ENCODE peak calls at places on chromosome 19, in four cellular contexts. W, C, O and X are unnamed samples.
A peak's percentile ranks its signal among the peaks of the same experiment; 100 is the strongest.

GRCh38 chr19:3372413-3372812 is 6.0 kb downstream of the NFIC start:
- DNase-seq in W (no peak), C (no peak), O (no peak), X (no peak)

GRCh38 chr19:615619-616018 is 17.7 kb downstream of the POLRMT start:
- DNase-seq in W (no peak), C (no peak), O (peak; percentile 55), X (no peak)

GRCh38 chr19:5130371-5131030 is 161.6 kb downstream of the KDM4B start:
- DNase-seq in W (no peak), C (no peak), O (no peak), X (no peak)

GRCh38 chr19:40192758-40193586 is 1.7 kb downstream of the MAP3K10 start:
- DNase-seq in W (no peak), C (no peak), O (no peak), X (no peak)

GRCh38 chr19:38013913-38014575 is 107.0 kb downstream of the SIPA1L3 start:
- DNase-seq in W (no peak), C (no peak), O (no peak), X (no peak)

GRCh38 chr19:33063356-33064116 is 1.2 kb downstream of the RHPN2 start:
- DNase-seq in W (peak; percentile 57), C (no peak), O (peak; percentile 33), X (peak; percentile 20)

GRCh38 chr19:47156861-47157454 is 26.3 kb downstream of the SAE1 start:
- DNase-seq in W (no peak), C (no peak), O (peak; percentile 47), X (no peak)

GRCh38 chr19:47309038-47309437 is 623 bp upstream of the C5AR1 start:
- DNase-seq in W (no peak), C (no peak), O (peak; percentile 21), X (peak; percentile 49)

GRCh38 chr19:28330831-28331230 is 882.1 kb downstream of the UQCRFS1 start:
- DNase-seq in W (no peak), C (no peak), O (no peak), X (no peak)

GRCh38 chr19:43596842-43597461 is 557 bp downstream of the ZNF576 start:
- DNase-seq in W (no peak), C (no peak), O (peak; percentile 25), X (no peak)

GRCh38 chr19:6318772-6319171 is 14.6 kb downstream of the ACER1 start:
- DNase-seq in W (no peak), C (no peak), O (peak; percentile 15), X (peak; percentile 4)

GRCh38 chr19:14181906-14182305 is 24.1 kb downstream of the ADGRL1 start:
- DNase-seq in W (peak; percentile 14), C (no peak), O (no peak), X (no peak)

GRCh38 chr19:45175663-45176345 is 2.2 kb downstream of the TRAPPC6A start:
- DNase-seq in W (no peak), C (no peak), O (peak; percentile 47), X (peak; percentile 61)

GRCh38 chr19:44909775-44910174 is 4.2 kb downstream of the APOE start:
- DNase-seq in W (no peak), C (no peak), O (no peak), X (no peak)

GRCh38 chr19:35395762-35396199 is 24.9 kb downstream of the GPR42 start:
- DNase-seq in W (peak; percentile 32), C (no peak), O (no peak), X (no peak)

GRCh38 chr19:47221080-47221841 is 9.7 kb downstream of the BBC3 start:
- DNase-seq in W (peak; percentile 22), C (no peak), O (no peak), X (no peak)

GRCh38 chr19:19033426-19034203 is at the start of the genes ARMC6 and SUGP2:
- DNase-seq in W (peak; percentile 99), C (peak; percentile 86), O (peak; percentile 95), X (peak; percentile 85)
- TF ChIP-seq CTCF in W (no peak), C (no peak), O (no peak), X (no peak)

GRCh38 chr19:56369886-56370676 is 23.3 kb downstream of the ZNF582 start:
- DNase-seq in W (no peak), C (no peak), O (no peak), X (no peak)

GRCh38 chr19:56372281-56372680 is 21.1 kb downstream of the ZNF582 start:
- DNase-seq in W (no peak), C (no peak), O (no peak), X (no peak)

DNA sequence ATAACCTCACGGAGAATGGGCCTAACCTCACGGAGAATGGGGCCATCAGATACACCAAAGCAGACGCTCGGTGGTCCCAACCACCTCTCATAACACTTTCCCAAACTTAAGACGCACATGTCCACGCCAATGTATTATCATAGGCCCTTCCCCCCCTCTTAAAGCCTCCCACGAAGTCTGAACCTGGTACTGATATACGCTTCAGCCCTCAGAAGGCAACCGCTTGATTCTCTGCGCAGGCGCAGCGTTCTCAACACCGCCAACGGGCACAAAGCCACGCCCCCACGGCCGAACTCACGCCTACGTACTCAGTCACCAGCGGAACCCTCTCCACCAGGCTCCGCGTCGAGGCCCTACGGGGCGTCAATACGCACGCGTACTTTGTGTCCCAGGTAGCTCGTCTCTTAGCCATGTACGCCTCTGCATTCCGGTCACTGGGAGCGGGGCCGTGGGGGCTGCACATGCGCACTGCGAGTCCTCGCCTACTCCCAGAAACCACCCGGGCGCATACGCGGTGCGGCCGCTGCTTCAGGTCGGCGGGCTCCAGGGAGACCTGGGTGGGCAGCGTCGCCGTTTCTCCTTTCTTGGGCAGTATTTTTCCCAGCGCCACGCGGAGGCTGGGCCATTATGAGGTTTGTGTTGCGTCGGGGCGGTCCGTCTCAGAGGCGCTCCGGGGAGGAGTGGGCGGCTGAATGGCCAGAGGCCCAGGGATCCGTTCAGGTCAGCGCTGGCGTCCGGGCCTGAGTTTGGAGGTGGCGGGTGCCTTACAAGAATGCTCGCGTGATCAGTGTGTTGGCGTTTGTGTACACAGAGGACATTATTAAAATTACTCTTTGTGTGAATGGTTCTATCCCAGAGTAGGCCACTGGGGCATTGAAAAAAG is 25.3 kb downstream of the ZNF582 start:
- DNase-seq in W (peak; percentile 92), C (peak; percentile 29), O (peak; percentile 97), X (no peak)
- TF ChIP-seq CTCF in W (no peak), C (no peak), O (no peak), X (no peak)

DNA sequence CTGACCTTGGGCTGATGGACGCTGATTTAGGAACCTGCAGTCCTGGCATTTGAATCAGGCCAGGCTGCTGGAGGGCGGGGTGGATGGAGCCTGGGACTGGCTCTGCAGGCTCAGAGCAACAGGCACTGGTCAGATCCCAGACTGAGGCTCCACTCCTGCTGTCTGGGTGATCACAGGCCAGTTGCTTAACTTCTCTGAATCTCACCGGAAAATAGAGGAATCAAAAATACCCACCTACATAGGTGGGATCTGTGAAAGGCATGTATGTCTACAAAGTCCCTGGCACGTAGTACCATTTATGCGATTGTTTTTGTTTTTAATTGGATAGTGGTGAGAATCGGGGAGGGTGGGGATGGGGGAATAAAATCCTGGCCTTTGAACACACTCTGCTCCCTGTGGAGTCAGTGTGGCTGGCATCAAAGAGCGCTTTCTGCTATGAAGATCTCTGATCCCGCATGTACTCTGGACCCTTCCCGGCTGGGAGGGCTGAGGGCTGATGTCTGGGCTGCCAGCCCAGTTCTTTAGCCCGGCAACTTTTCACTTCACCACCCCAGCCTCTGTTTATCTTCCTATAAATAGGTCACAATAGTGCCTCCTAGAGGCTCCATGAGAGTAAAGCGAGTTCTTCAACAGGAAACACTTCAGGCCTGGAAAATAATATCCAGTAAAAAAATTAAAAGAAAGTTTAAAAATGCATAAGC is 292.3 kb downstream of the ZNF536 start:
- DNase-seq in W (peak; percentile 51), C (no peak), O (peak; percentile 36), X (no peak)
- TF ChIP-seq CTCF in W (peak; percentile 50), C (no peak), O (peak; percentile 28), X (peak; percentile 11)

GRCh38 chr19:55552206-55552605 is 6.9 kb upstream of the SBK3 start:
- DNase-seq in W (no peak), C (no peak), O (no peak), X (no peak)

GRCh38 chr19:55554302-55554701 is 9.0 kb upstream of the SBK3 start:
- DNase-seq in W (no peak), C (no peak), O (no peak), X (no peak)

GRCh38 chr19:55554749-55555152 is 9.4 kb upstream of the SBK3 start:
- DNase-seq in W (no peak), C (no peak), O (no peak), X (no peak)

GRCh38 chr19:55552620-55553019 is 7.3 kb upstream of the SBK3 start:
- DNase-seq in W (no peak), C (no peak), O (peak; percentile 74), X (peak; percentile 7)

DNA sequence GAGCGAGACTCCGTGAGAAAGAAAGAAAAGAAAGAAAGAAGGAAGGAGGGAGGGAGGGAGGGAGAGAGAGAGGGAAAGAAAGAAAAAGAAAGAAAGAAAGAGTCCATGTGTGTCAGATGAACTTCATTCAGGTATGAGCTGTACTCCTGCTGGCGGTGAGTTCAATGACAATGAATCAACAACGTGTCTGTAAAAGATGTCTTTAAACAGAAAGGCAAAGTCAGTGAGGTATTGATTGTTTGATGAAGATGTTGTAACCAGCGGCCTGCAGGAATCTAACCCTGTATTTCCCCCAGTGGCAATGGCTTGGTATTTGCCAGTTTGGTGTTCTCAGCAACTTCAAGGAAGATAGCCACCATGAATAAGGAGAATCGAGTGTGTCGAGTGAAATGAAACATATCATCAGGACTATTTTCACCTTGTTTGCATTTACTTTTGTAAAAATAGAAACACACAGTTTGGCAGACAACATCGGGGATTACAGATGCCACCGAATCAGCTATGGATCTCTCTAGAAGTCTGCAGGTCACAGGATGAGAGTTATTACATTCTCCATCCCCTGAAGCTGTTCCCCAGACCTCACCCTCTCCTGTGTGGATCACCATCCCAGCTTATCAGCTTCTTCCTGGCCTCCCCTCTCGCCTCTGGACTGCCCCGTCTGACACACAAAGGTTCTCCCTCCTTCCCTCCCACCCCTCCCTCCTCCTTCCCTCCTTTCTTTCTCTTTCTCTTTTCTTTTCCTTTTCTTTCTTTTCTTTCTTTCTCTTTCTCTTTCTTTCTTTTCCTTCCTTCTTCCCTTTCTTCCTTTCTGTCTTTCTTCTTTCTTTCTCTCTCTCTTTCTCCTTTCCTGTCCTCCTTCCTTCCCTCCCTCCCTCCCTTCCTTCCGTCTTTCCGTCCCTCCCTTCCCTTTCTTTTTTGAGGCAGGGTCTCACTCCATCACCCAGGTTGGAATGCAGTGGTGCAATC is 8.2 kb upstream of the SBK3 start:
- DNase-seq in W (no peak), C (no peak), O (peak; percentile 22), X (no peak)
- TF ChIP-seq CTCF in W (no peak), C (no peak), O (no peak), X (no peak)

DNA sequence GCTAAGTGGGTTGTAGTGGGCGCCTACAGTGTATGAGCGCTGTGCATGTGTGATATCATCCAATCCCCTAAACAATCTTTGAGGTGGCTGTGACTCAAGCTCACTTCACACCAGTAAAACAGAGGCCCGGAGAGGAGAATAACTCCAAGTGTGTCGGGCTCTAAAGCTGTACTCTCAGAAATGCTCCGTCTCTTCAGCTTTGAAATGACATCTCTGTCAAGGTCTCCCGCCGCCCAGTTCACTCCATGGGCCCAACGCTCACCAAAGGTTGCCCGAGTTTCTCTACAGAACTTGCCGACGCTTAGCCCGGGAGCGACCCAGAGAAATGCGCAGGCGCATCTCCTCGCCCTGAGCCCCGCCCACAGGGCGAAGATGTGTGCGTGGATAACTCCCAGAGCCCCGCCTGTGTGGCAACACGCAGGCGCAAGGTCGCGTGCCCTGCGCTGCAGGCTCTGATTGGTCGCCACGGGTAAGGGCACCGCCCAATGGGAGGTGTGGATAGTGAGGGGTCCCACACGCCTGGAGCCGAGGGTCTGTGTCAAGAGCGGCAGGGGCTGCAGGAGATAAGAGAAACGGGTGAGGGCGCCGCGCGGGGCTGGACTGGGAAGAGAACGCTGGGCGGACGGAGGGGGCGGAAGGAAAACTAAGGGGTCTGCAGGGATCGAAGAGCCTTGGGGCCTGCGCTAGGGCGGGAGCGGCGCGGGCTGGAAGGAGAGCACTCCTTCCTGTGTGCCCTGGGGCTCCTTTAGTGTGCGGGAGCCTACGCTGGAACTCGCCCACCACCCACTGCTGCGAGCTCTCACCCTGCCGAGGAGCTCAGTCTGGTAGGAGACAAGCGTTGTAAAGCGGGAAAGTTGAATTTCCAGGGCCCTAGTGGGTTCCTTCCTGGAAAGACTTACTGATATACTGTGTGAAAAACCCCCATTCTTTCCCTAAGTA is at the start of gene ZNF526:
- DNase-seq in W (peak; percentile 99), C (peak; percentile 98), O (peak; percentile 99), X (peak; percentile 98)
- TF ChIP-seq CTCF in W (no peak), C (no peak), O (no peak), X (no peak)

GRCh38 chr19:2254052-2254872 is 2.0 kb downstream of the JSRP1 start:
- DNase-seq in W (peak; percentile 45), C (no peak), O (no peak), X (no peak)
- TF ChIP-seq CTCF in W (no peak), C (no peak), O (peak; percentile 23), X (no peak)